ENCODE peak calls at places on chromosomes 16 and 17, in five cellular contexts. K, A, D, P and Q are unnamed samples.

GRCh38 chr16:86436466-86437185 is 73.7 kb upstream of the FOXF1 start:
- DNase-seq in D (no peak), P (no peak), A (no peak), K (no peak), Q (no peak)

GRCh38 chr17:68542698-68543463 is 30.7 kb downstream of the PRKAR1A start:
- DNase-seq in A (no peak), K (no peak), P (no peak), D (no peak), Q (no peak)

GRCh38 chr16:85379041-85380001 is 233.8 kb upstream of the GSE1 start:
- DNase-seq in K (no peak), A (peak; percentile 73), D (no peak), P (no peak), Q (no peak)

GRCh38 chr16:53433930-53434435 is 288 bp upstream of the RBL2 start:
- DNase-seq in A (no peak), P (no peak), D (no peak), K (no peak), Q (peak; percentile 91)

GRCh38 chr17:144936-145670 is 7.7 kb downstream of the SCGB1C2 start:
- DNase-seq in K (no peak), A (peak; percentile 8), P (no peak), D (no peak), Q (no peak)

GRCh38 chr16:78303946-78304345 is 204.5 kb downstream of the WWOX start:
- DNase-seq in K (no peak), P (no peak), D (no peak), A (no peak), Q (no peak)

GRCh38 chr17:41618341-41619161 is 5.8 kb downstream of the KRT17 start:
- DNase-seq in K (no peak), D (no peak), A (no peak), P (no peak), Q (no peak)

GRCh38 chr17:80260791-80261158 is at the start of gene RNF213:
- DNase-seq in D (peak; percentile 90), A (peak; percentile 83), P (no peak), K (peak; percentile 70), Q (peak; percentile 75)

GRCh38 chr17:57195790-57196460 is 60.4 kb upstream of the MSI2 start:
- DNase-seq in D (no peak), P (no peak), K (no peak), A (no peak), Q (no peak)

GRCh38 chr17:14058051-14058450 is 11.3 kb upstream of the COX10 start:
- DNase-seq in A (no peak), P (no peak), D (peak; percentile 45), K (no peak), Q (peak; percentile 44)